ENCODE peak calls at places on chromosomes 16 and 17, in eight cellular contexts. M is HCT116, T is H1, A is vagina, W is tibial nerve, R is IMR-90, Z is A549, D is prostate gland. N is an unnamed sample.
A peak's percentile ranks its signal among the peaks of the same experiment; 100 is the strongest.

GRCh38 chr16:85002099-85002541 is 9.2 kb downstream of the ZDHHC7 start:
- DNase-seq in M (no peak), T (no peak), A (no peak), W (no peak), R (no peak), Z (no peak), D (peak; percentile 65), N (no peak)

GRCh38 chr17:11122908-11123307 is 118.1 kb upstream of the SHISA6 start:
- DNase-seq in M (no peak), T (no peak), A (no peak), W (peak; percentile 6), R (no peak), Z (no peak), D (peak; percentile 67), N (no peak)

GRCh38 chr17:82095777-82096708 is 2.0 kb downstream of the FASN start:
- DNase-seq in M (no peak), T (no peak), A (no peak), W (no peak), R (no peak), Z (no peak), D (no peak), N (no peak)

GRCh38 chr17:27586203-27586701 is 44.7 kb upstream of the LGALS9 start:
- DNase-seq in M (no peak), T (no peak), A (no peak), W (no peak), R (peak; percentile 87), Z (peak; percentile 49), D (no peak), N (no peak)

GRCh38 chr16:83791916-83792315 is 15.9 kb upstream of the HSBP1 start:
- DNase-seq in M (no peak), T (no peak), A (no peak), W (no peak), R (no peak), Z (no peak), D (no peak), N (no peak)

GRCh38 chr16:74480150-74481029 is 59.1 kb upstream of the CLEC18B start:
- DNase-seq in M (peak; percentile 71), T (no peak), A (no peak), W (peak; percentile 63), R (no peak), Z (peak; percentile 89), D (peak; percentile 83), N (peak; percentile 53)

GRCh38 chr16:78761427-78761826 is 662.0 kb downstream of the WWOX start:
- DNase-seq in M (no peak), T (no peak), A (no peak), W (no peak), R (no peak), Z (no peak), D (no peak), N (no peak)

GRCh38 chr17:14771543-14771942 is 470.7 kb downstream of the HS3ST3B1 start:
- DNase-seq in M (no peak), T (no peak), A (no peak), W (no peak), R (no peak), Z (no peak), D (no peak), N (no peak)

GRCh38 chr17:4105232-4105631 is 37.6 kb downstream of the ZZEF1 start:
- DNase-seq in M (no peak), T (no peak), A (no peak), W (no peak), R (no peak), Z (no peak), D (no peak), N (no peak)

GRCh38 chr17:18857864-18858566 is at the start of gene PRPSAP2:
- DNase-seq in M (peak; percentile 87), T (peak; percentile 93), A (no peak), W (peak; percentile 87), R (peak; percentile 88), Z (peak; percentile 97), D (peak; percentile 98), N (peak; percentile 97)
- TF ChIP-seq POLR2A in M (no peak), T (peak; percentile 86), A (peak; percentile 20), W (no peak), R (no peak), Z (peak; percentile 70), D (peak; percentile 46), N (peak; percentile 32)

GRCh38 chr16:57541754-57542435 is 548 bp upstream of the ADGRG5 start:
- DNase-seq in M (no peak), T (peak; percentile 38), A (peak; percentile 70), W (no peak), R (no peak), Z (no peak), D (no peak), N (no peak)

GRCh38 chr16:57540906-57541753 is 1.3 kb upstream of the ADGRG5 start:
- DNase-seq in M (no peak), T (peak; percentile 39), A (peak; percentile 93), W (no peak), R (no peak), Z (no peak), D (no peak), N (no peak)

GRCh38 chr16:57540387-57540786 is 2.1 kb upstream of the ADGRG5 start:
- DNase-seq in M (no peak), T (peak; percentile 37), A (peak; percentile 82), W (no peak), R (no peak), Z (no peak), D (no peak), N (no peak)

GRCh38 chr16:57548424-57548823 is 6.0 kb downstream of the ADGRG5 start:
- DNase-seq in M (no peak), T (no peak), A (no peak), W (no peak), R (no peak), Z (no peak), D (no peak), N (no peak)

GRCh38 chr16:57544129-57544653 is 1.7 kb downstream of the ADGRG5 start:
- DNase-seq in M (no peak), T (peak; percentile 31), A (peak; percentile 67), W (no peak), R (no peak), Z (no peak), D (no peak), N (no peak)
- TF ChIP-seq POLR2A in M (no peak), T (no peak), A (no peak), W (no peak), R (no peak), Z (no peak), D (no peak), N (no peak)

DNA sequence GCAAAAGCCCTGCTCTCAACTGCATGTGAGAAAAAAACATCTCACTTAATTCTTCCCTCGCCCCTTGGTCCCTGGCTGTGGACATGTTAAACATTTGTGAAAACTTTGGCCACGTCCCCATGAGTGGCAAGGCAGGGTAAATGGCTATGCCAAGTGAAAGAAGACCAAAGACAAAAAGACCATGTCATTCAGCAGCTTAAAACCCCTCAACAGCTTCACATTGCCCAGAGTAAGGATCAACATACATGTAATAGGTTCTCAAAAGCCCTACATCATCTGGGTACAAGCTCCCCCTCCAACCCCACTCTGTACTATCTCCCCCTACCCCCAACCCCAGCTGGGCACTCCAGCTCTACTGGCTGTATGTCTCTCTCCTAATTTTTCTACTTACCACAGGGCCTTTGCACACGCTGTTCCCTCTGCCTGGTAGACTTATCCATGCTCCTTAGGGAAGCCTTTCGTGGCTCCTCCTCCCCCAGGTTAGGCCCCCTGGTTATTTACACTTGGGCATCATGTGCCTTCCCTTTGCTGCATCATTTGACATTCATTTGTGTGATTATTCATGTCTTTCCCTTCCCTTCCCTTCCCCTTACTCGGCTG is 75.7 kb downstream of the NDE1 start:
- DNase-seq in M (no peak), T (no peak), A (no peak), W (no peak), R (no peak), Z (no peak), D (no peak), N (no peak)
- TF ChIP-seq POLR2A in M (no peak), T (no peak), A (no peak), W (no peak), R (no peak), Z (no peak), D (no peak), N (no peak)

GRCh38 chr17:8224891-8225812 is 14.8 kb upstream of the AURKB start:
- DNase-seq in M (no peak), T (no peak), A (no peak), W (no peak), R (no peak), Z (no peak), D (no peak), N (no peak)

GRCh38 chr17:8225813-8226535 is 15.6 kb upstream of the AURKB start:
- DNase-seq in M (peak; percentile 74), T (peak; percentile 91), A (no peak), W (peak; percentile 69), R (peak; percentile 84), Z (peak; percentile 92), D (no peak), N (peak; percentile 30)

GRCh38 chr17:8223356-8224063 is 13.1 kb upstream of the AURKB start:
- DNase-seq in M (no peak), T (peak; percentile 82), A (no peak), W (peak; percentile 59), R (peak; percentile 47), Z (peak; percentile 81), D (peak; percentile 47), N (no peak)

GRCh38 chr17:8227238-8227581 is 16.8 kb upstream of the AURKB start:
- DNase-seq in M (no peak), T (peak; percentile 56), A (no peak), W (no peak), R (no peak), Z (no peak), D (no peak), N (no peak)

DNA sequence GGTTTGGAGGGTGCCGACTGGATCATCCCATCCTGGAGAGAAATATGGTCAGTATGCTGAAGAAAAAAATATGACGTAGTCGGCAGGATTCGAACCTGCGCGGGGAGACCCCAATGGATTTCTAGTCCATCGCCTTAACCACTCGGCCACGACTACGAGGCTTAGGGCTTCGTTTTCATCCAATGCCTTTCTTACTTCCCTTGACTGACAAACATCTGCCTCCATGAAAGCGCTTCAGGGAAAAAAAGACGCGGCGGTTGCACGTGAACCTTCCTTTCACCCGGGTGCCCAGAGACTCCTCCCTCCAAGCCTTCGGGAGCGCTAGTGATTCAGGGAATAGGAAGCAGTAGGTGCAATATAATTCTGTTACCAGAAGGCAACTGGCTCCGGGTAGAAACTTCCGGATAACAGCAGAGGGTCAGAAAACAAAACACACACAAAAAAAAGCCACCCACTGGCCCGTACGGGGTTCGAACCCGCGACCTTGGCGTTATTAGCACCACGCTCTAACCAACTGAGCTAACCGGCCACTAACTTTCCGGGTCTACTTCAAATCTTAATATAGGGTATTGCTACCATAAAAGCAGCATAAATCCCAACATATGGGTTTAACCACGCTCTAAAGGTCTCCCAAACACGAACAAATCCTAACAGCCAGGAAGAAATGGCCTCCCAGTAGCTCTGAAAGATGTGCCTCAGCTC is 16.3 kb upstream of the AURKB start:
- DNase-seq in M (peak; percentile 91), T (peak; percentile 90), A (no peak), W (peak; percentile 87), R (peak; percentile 91), Z (peak; percentile 97), D (peak; percentile 36), N (peak; percentile 59)
- TF ChIP-seq POLR2A in M (no peak), T (peak; percentile 60), A (no peak), W (no peak), R (peak; percentile 74), Z (no peak), D (peak; percentile 13), N (no peak)

GRCh38 chr16:588639-588888 is 1.3 kb upstream of the RAB40C start:
- DNase-seq in M (no peak), T (peak; percentile 71), A (no peak), W (no peak), R (peak; percentile 80), Z (peak; percentile 67), D (no peak), N (no peak)
- TF ChIP-seq POLR2A in M (no peak), T (no peak), A (no peak), W (no peak), R (peak; percentile 87), Z (no peak), D (no peak), N (peak; percentile 5)